ENCODE peak calls at places on chromosomes 2 and 18, in seven cellular contexts. W is GM10248, C is HCT116, Y is HepG2, Z is aorta, G is A172, E is neuronal stem cell. L is an unnamed sample.

GRCh38 chr2:128271891-128272585 is 46.6 kb downstream of the HS6ST1 start:
- DNase-seq in W (no peak), C (no peak), Y (no peak), Z (peak), G (no peak), E (no peak), L (no peak)

GRCh38 chr2:7023542-7023941 is 106.3 kb downstream of the RNF144A start:
- DNase-seq in W (no peak), C (no peak), Y (no peak), Z (no peak), G (peak), E (no peak), L (no peak)

GRCh38 chr2:191657977-191658376 is 20.0 kb upstream of the NABP1 start:
- DNase-seq in W (no peak), C (no peak), Y (no peak), Z (no peak), G (no peak), E (no peak), L (no peak)

GRCh38 chr2:227472265-227473018 is 486 bp downstream of the AGFG1 start:
- DNase-seq in W (peak), C (no peak), Y (no peak), Z (peak), G (no peak), E (no peak), L (peak)

GRCh38 chr2:218301176-218301819 is 9.0 kb upstream of the TMBIM1 start:
- DNase-seq in W (peak), C (peak), Y (peak), Z (peak), G (peak), E (peak), L (peak)

GRCh38 chr2:172427990-172428840 is 829 bp downstream of the ITGA6 start:
- DNase-seq in W (no peak), C (no peak), Y (peak), Z (peak), G (no peak), E (peak), L (peak)

GRCh38 chr2:64114063-64114911 is 29.9 kb downstream of the PELI1 start:
- DNase-seq in W (no peak), C (no peak), Y (no peak), Z (no peak), G (peak), E (no peak), L (peak)

GRCh38 chr2:54402350-54402749 is 53.8 kb upstream of the SPTBN1 start:
- DNase-seq in W (no peak), C (no peak), Y (peak), Z (no peak), G (peak), E (no peak), L (peak)

GRCh38 chr18:10562773-10563160 is 36.9 kb downstream of the NAPG start:
- DNase-seq in W (no peak), C (no peak), Y (no peak), Z (no peak), G (no peak), E (no peak), L (no peak)